ENCODE peak calls at places on chromosomes 3 and 15, in six cellular contexts. V is neuronal stem cell, L is H1, M is IMR-90, B is mesenchymal stem cell, A is trophoblast cell. R is an unnamed sample.

GRCh38 chr15:45790325-45790943 is 155.6 kb downstream of the SQOR start:
- DNase-seq in V (peak), B (peak), M (peak), L (no peak), A (peak), R (peak)

GRCh38 chr15:38589502-38589901 is 24.9 kb upstream of the RASGRP1 start:
- DNase-seq in A (peak), B (peak), M (peak), L (no peak), V (no peak), R (no peak)

GRCh38 chr3:104460477-104461406 is 906.0 kb upstream of the ALCAM start:
- DNase-seq in A (peak), B (peak), L (peak), M (peak), V (peak), R (peak)

GRCh38 chr3:71076361-71076997 is 507.0 kb downstream of the FOXP1 start:
- DNase-seq in A (peak), L (no peak), B (peak), V (no peak), M (peak), R (no peak)

GRCh38 chr15:96361309-96362000 is 31.0 kb downstream of the NR2F2 start:
- DNase-seq in L (no peak), B (no peak), A (no peak), M (no peak), V (no peak), R (peak)

GRCh38 chr3:188573286-188573928 is 419.4 kb downstream of the LPP start:
- DNase-seq in V (no peak), A (no peak), B (no peak), L (no peak), M (no peak), R (peak)

GRCh38 chr3:37125702-37126101 is 48.7 kb downstream of the LRRFIP2 start:
- DNase-seq in V (no peak), B (no peak), A (no peak), L (no peak), M (no peak), R (no peak)

GRCh38 chr15:58383876-58384275 is 47.9 kb upstream of the LIPC start:
- DNase-seq in V (no peak), A (no peak), B (no peak), M (no peak), L (peak), R (peak)

GRCh38 chr3:66355394-66355793 is 134.6 kb downstream of the SLC25A26 start:
- DNase-seq in A (no peak), L (no peak), V (no peak), M (no peak), B (no peak), R (no peak)

GRCh38 chr15:67521770-67522568 is 1.0 kb downstream of the C15orf61 start:
- DNase-seq in B (peak), V (no peak), A (peak), M (peak), L (no peak), R (no peak)

GRCh38 chr3:27576171-27576570 is 92.0 kb upstream of the SLC4A7 start:
- DNase-seq in B (no peak), L (no peak), V (no peak), A (no peak), M (no peak), R (no peak)
- H2AFZ ChIP-seq in B (no peak), L (no peak), V (no peak), A (no peak), M (no peak), R (no peak)

DNA sequence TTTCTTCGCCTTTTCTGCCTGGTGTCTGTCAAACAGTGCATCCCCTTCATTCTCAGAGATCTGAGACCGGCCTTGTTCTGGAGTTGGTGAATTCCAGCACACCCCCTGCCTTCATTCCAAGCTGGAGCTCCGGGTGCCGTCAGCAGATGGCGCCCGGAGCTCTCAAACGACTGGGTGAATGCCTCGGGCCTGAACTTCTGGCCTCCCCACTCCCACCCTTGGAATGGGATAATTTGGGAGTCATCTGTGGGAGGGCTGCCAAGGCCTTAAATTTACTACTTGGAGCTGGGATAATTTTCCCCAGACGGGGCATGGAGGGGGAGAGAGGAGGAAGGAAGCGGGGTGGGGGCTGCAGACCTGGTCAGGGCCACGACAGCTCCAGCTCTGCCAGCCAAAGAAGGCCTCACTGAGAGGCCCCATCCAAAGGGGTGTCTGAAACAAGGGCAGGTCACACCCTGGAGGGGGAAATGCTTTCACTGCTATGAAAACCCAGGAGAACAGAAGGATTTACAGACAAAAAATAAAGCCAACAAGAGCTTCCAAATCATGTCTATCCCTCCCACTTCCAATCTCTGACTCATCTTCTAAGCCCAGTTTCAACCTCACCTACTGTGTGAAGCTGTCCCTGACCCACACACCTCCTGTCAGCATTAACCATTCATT is 187.9 kb downstream of the OPA1 start:
- DNase-seq in M (peak), B (peak), A (peak), V (peak), L (peak), R (peak)
- H3K4ac ChIP-seq in M (no peak), B (no peak), A (no peak), V (no peak), L (no peak), R (no peak)

GRCh38 chr3:156492801-156493261 is 62.1 kb downstream of the SSR3 start:
- DNase-seq in M (no peak), B (no peak), L (no peak), V (no peak), A (no peak), R (no peak)
- H2AFZ ChIP-seq in M (peak), B (no peak), L (no peak), V (no peak), A (no peak), R (no peak)

GRCh38 chr15:40065166-40065565 is 26.2 kb upstream of the SRP14 start:
- DNase-seq in M (no peak), B (no peak), V (no peak), L (no peak), A (no peak), R (no peak)
- H3K4ac ChIP-seq in M (peak), B (no peak), V (no peak), L (no peak), A (no peak), R (no peak)

DNA sequence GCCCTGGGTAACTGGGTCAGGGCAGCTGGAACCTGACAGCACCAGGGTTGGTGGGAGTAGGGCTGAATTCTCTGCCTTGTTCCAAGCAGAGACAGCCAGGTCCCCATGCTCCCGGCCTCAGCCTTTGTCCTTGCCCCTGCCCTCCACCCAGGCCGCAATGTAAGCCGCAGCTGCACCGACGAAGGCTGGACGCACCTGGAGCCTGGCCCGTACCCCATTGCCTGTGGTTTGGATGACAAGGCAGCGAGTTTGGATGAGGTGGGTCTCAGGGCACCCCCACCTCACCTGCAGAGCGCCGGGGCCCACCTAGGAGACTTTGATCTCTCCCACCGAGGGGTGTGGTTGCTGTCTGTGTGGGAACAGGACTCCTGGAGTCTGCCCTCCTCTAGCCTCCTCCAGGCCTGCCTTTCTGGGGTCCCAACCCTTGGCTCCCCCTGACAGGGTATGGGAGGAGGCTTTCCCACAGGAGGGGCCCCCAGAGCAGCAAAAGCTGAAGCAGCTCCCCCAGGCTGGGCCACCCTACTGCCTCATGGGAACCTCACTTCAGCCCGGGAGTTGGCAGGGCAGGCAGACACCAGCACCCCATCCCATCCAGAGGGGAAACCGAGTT is 23.4 kb downstream of the VIPR1 start:
- DNase-seq in M (no peak), L (no peak), B (no peak), A (no peak), V (no peak), R (no peak)
- H2AFZ ChIP-seq in M (no peak), L (no peak), B (no peak), A (no peak), V (peak), R (no peak)

GRCh38 chr3:52681610-52682009 is 4.1 kb downstream of the PBRM1 start:
- DNase-seq in B (no peak), M (no peak), A (no peak), V (no peak), L (no peak), R (no peak)
- H3K4ac ChIP-seq in B (no peak), M (no peak), A (peak), V (no peak), L (no peak), R (no peak)

GRCh38 chr3:130516645-130517512 is at the start of gene COL6A6:
- DNase-seq in M (no peak), B (no peak), L (no peak), V (no peak), A (no peak), R (peak)
- H2AFZ ChIP-seq in M (peak), B (no peak), L (peak), V (peak), A (peak), R (peak)

GRCh38 chr3:130528120-130528519 is 11.1 kb downstream of the COL6A6 start:
- DNase-seq in L (no peak), M (no peak), A (no peak), B (no peak), V (no peak), R (no peak)

GRCh38 chr3:130533247-130533646 is 16.3 kb downstream of the COL6A6 start:
- DNase-seq in V (no peak), M (no peak), B (no peak), L (no peak), A (no peak), R (no peak)

GRCh38 chr3:130529816-130530215 is 12.8 kb downstream of the COL6A6 start:
- DNase-seq in B (no peak), L (no peak), V (no peak), A (no peak), M (no peak), R (peak)
- H3K4ac ChIP-seq in B (no peak), L (no peak), V (no peak), A (no peak), M (no peak), R (no peak)

GRCh38 chr3:193744822-193745684 is 152.0 kb downstream of the OPA1 start:
- DNase-seq in A (peak), M (peak), B (peak), V (no peak), L (no peak), R (no peak)
- H2AFZ ChIP-seq in A (no peak), M (peak), B (peak), V (peak), L (peak), R (no peak)

R was measured in H9.